ENCODE peak calls at places on chromosome 6, in four cellular contexts. L is KG1, B is COR-L47, M is activated gamma-delta T cell treated with Interleukin-2 at 50 U/mL for 16 hours. Q is an unnamed sample.
A peak's percentile ranks its signal among the peaks of the same experiment; 100 is the strongest.

GRCh38 chr6:16136086-16136485 is 7.2 kb downstream of the MYLIP start:
- DNase-seq in M (peak; percentile 18), L (no peak), B (no peak), Q (no peak)

GRCh38 chr6:166104107-166104506 is 63.5 kb downstream of the TBXT start:
- DNase-seq in B (no peak), L (no peak), M (no peak), Q (no peak)

GRCh38 chr6:31901415-31901952 is 402 bp downstream of the ZBTB12 start:
- DNase-seq in L (no peak), M (peak; percentile 69), B (peak; percentile 51), Q (peak; percentile 33)

GRCh38 chr6:119129968-119130484 is 51.6 kb upstream of the FAM184A start:
- DNase-seq in M (no peak), B (no peak), L (no peak), Q (no peak)

GRCh38 chr6:82612475-82612874 is 248.9 kb downstream of the TPBG start:
- DNase-seq in B (peak; percentile 10), L (no peak), M (no peak), Q (no peak)

GRCh38 chr6:89597988-89598387 is 40.6 kb downstream of the LYRM2 start:
- DNase-seq in L (peak; percentile 5), M (no peak), B (peak; percentile 20), Q (peak; percentile 15)

GRCh38 chr6:117018771-117019170 is 141.7 kb downstream of the RFX6 start:
- DNase-seq in L (no peak), B (no peak), M (no peak), Q (no peak)

GRCh38 chr6:129923520-129923919 is 62.4 kb upstream of the TMEM244 start:
- DNase-seq in L (no peak), M (no peak), B (no peak), Q (no peak)

GRCh38 chr6:44052419-44053011 is 74.7 kb downstream of the MRPL14 start:
- DNase-seq in B (no peak), M (no peak), L (no peak), Q (peak; percentile 78)

GRCh38 chr6:168238159-168238887 is 81.3 kb downstream of the DACT2 start:
- DNase-seq in M (no peak), B (no peak), L (no peak), Q (no peak)

GRCh38 chr6:26521485-26522391 is 16.4 kb upstream of the HMGN4 start:
- DNase-seq in M (peak; percentile 72), B (no peak), L (peak; percentile 25), Q (no peak)

GRCh38 chr6:87789198-87789899 is 87.3 kb upstream of the AKIRIN2 start:
- DNase-seq in L (no peak), M (no peak), B (peak; percentile 37), Q (no peak)

GRCh38 chr6:137277971-137278602 is 58.9 kb upstream of the IFNGR1 start:
- DNase-seq in M (no peak), L (no peak), B (no peak), Q (peak; percentile 42)

GRCh38 chr6:156710479-156710878 is 66.7 kb upstream of the ARID1B start:
- DNase-seq in M (no peak), L (no peak), B (no peak), Q (peak; percentile 18)

GRCh38 chr6:30113843-30114242 is 953 bp upstream of the TRIM31 start:
- DNase-seq in L (no peak), B (no peak), M (no peak), Q (no peak)

GRCh38 chr6:112480551-112480950 is 133.4 kb downstream of the RFPL4B start:
- DNase-seq in M (no peak), L (no peak), B (no peak), Q (peak; percentile 7)

GRCh38 chr6:156280131-156280530 is 497.0 kb upstream of the ARID1B start:
- DNase-seq in B (no peak), M (no peak), L (peak; percentile 12), Q (no peak)

GRCh38 chr6:27579973-27580372 is 107.1 kb upstream of the ZNF184 start:
- DNase-seq in B (no peak), M (no peak), L (no peak), Q (no peak)

GRCh38 chr6:36758516-36759176 is 61.0 kb downstream of the RAB44 start:
- DNase-seq in B (no peak), M (no peak), L (no peak), Q (no peak)